ENCODE peak calls at places on chromosome 15, in five cellular contexts. H, J, A, O and F are unnamed samples.

GRCh38 chr15:32691316-32692032 is 26.3 kb upstream of the GREM1 start:
- DNase-seq in O (no peak), J (no peak), H (no peak), A (no peak), F (no peak)

GRCh38 chr15:62895905-62896316 is 146.6 kb upstream of the TPM1 start:
- DNase-seq in A (no peak), J (no peak), H (no peak), O (no peak), F (no peak)

GRCh38 chr15:100383302-100384107 is 41.7 kb upstream of the ADAMTS17 start:
- DNase-seq in O (peak; percentile 65), A (peak; percentile 30), H (peak; percentile 63), J (no peak), F (no peak)

GRCh38 chr15:87672309-87672897 is 584.1 kb downstream of the NTRK3 start:
- DNase-seq in J (no peak), O (no peak), H (no peak), A (peak; percentile 14), F (peak; percentile 27)

GRCh38 chr15:70375006-70375409 is 277.3 kb upstream of the TLE3 start:
- DNase-seq in J (peak; percentile 49), O (no peak), A (peak; percentile 28), H (peak; percentile 70), F (peak; percentile 55)

GRCh38 chr15:77096131-77096530 is 25.2 kb upstream of the TSPAN3 start:
- DNase-seq in H (no peak), A (no peak), J (no peak), O (no peak), F (no peak)

GRCh38 chr15:73374599-73374998 is 5.8 kb upstream of the HCN4 start:
- DNase-seq in O (no peak), J (peak; percentile 96), H (no peak), A (no peak), F (no peak)

GRCh38 chr15:76293361-76293760 is 17.9 kb downstream of the ETFA start:
- DNase-seq in O (no peak), A (no peak), H (no peak), J (no peak), F (no peak)

GRCh38 chr15:57969355-57969754 is 96.2 kb downstream of the ALDH1A2 start:
- DNase-seq in O (no peak), H (no peak), J (no peak), A (no peak), F (no peak)

GRCh38 chr15:48946088-48946839 is 17.5 kb downstream of the SHC4 start:
- DNase-seq in J (no peak), A (no peak), O (no peak), H (peak; percentile 51), F (no peak)

GRCh38 chr15:23472678-23473077 is 25.6 kb upstream of the GOLGA6L2 start:
- DNase-seq in A (no peak), O (no peak), H (no peak), J (no peak), F (no peak)

GRCh38 chr15:31265871-31266711 is 60.5 kb upstream of the KLF13 start:
- DNase-seq in A (peak; percentile 39), H (peak; percentile 98), J (peak; percentile 38), O (no peak), F (no peak)

GRCh38 chr15:63553388-63553791 is 43.8 kb upstream of the FBXL22 start:
- DNase-seq in O (peak; percentile 61), A (peak; percentile 69), J (peak; percentile 36), H (no peak), F (peak; percentile 22)

GRCh38 chr15:90948506-90948905 is 6.2 kb upstream of the RCCD1 start:
- DNase-seq in H (no peak), A (no peak), J (no peak), O (no peak), F (no peak)

GRCh38 chr15:55289573-55290360 is at the start of gene RAB27A:
- DNase-seq in O (peak; percentile 80), A (peak; percentile 79), J (peak; percentile 71), H (peak; percentile 82), F (peak; percentile 72)

GRCh38 chr15:27704939-27705514 is 394.1 kb downstream of the OCA2 start:
- DNase-seq in H (no peak), J (no peak), A (no peak), O (no peak), F (no peak)

GRCh38 chr15:65824941-65825544 is 33.0 kb upstream of the DENND4A start:
- DNase-seq in O (peak; percentile 46), A (peak; percentile 67), H (no peak), J (no peak), F (peak; percentile 46)

GRCh38 chr15:52546031-52546751 is 17.5 kb upstream of the MYO5A start:
- DNase-seq in O (no peak), J (no peak), A (no peak), H (no peak), F (no peak)

GRCh38 chr15:31379042-31379441 is 52.4 kb downstream of the KLF13 start:
- DNase-seq in J (no peak), O (no peak), H (no peak), A (no peak), F (no peak)

GRCh38 chr15:60120100-60120499 is 116.0 kb downstream of the FOXB1 start:
- DNase-seq in J (no peak), O (no peak), H (no peak), A (no peak), F (no peak)

GRCh38 chr15:67124111-67124510 is 58.7 kb downstream of the SMAD3 start:
- DNase-seq in J (no peak), O (no peak), H (no peak), A (no peak), F (no peak)

GRCh38 chr15:61064653-61065052 is 164.4 kb downstream of the RORA start:
- DNase-seq in H (no peak), A (no peak), J (no peak), O (peak; percentile 16), F (no peak)

GRCh38 chr15:69579950-69580618 is 127.5 kb downstream of the RPLP1 start:
- DNase-seq in H (no peak), O (no peak), J (no peak), A (no peak), F (no peak)

GRCh38 chr15:68818671-68819450 is 1.8 kb downstream of the ANP32A start:
- DNase-seq in J (peak; percentile 66), A (peak; percentile 51), O (peak; percentile 43), H (peak; percentile 93), F (peak; percentile 45)

GRCh38 chr15:74396445-74397238 is 29.2 kb upstream of the CYP11A1 start:
- DNase-seq in O (no peak), H (peak; percentile 86), J (no peak), A (no peak), F (no peak)

GRCh38 chr15:90871097-90871715 is 2.8 kb downstream of the FURIN start:
- DNase-seq in J (no peak), A (no peak), H (peak; percentile 62), O (no peak), F (peak; percentile 31)

GRCh38 chr15:48981941-48982340 is 18.2 kb upstream of the SHC4 start:
- DNase-seq in J (no peak), O (no peak), A (no peak), H (no peak), F (no peak)

GRCh38 chr15:98164573-98164972 is 204.1 kb downstream of the ARRDC4 start:
- DNase-seq in O (no peak), A (no peak), H (peak; percentile 54), J (no peak), F (no peak)

GRCh38 chr15:72389231-72389630 is 8.9 kb upstream of the TMEM202 start:
- DNase-seq in A (no peak), H (no peak), J (no peak), O (peak; percentile 50), F (no peak)

GRCh38 chr15:76565366-76565765 is 228.8 kb downstream of the ISL2 start:
- DNase-seq in J (no peak), O (no peak), H (no peak), A (no peak), F (no peak)

GRCh38 chr15:78906310-78906608 is 33.6 kb downstream of the MORF4L1 start:
- DNase-seq in H (no peak), A (peak; percentile 72), J (peak; percentile 66), O (peak; percentile 77), F (peak; percentile 67)
- TF ChIP-seq POLR2A in H (no peak), A (no peak), J (no peak), O (no peak), F (no peak)

GRCh38 chr15:35857812-35858211 is 311.8 kb upstream of the DPH6 start:
- DNase-seq in O (no peak), A (no peak), J (no peak), H (no peak), F (no peak)
- TF ChIP-seq POLR2A in O (no peak), A (no peak), J (no peak), H (no peak), F (no peak)

GRCh38 chr15:40325188-40325587 is 1.7 kb downstream of the INAFM2 start:
- DNase-seq in O (no peak), H (no peak), J (no peak), A (no peak), F (no peak)

GRCh38 chr15:40323953-40324937 is 753 bp downstream of the INAFM2 start:
- DNase-seq in J (no peak), O (peak; percentile 45), H (peak; percentile 52), A (no peak), F (no peak)

GRCh38 chr15:40322531-40323238 is 807 bp upstream of the INAFM2 start:
- DNase-seq in A (peak; percentile 20), J (no peak), O (peak; percentile 15), H (no peak), F (no peak)

GRCh38 chr15:40325700-40326099 is 2.2 kb downstream of the INAFM2 start:
- DNase-seq in O (no peak), H (no peak), A (no peak), J (no peak), F (no peak)

DNA sequence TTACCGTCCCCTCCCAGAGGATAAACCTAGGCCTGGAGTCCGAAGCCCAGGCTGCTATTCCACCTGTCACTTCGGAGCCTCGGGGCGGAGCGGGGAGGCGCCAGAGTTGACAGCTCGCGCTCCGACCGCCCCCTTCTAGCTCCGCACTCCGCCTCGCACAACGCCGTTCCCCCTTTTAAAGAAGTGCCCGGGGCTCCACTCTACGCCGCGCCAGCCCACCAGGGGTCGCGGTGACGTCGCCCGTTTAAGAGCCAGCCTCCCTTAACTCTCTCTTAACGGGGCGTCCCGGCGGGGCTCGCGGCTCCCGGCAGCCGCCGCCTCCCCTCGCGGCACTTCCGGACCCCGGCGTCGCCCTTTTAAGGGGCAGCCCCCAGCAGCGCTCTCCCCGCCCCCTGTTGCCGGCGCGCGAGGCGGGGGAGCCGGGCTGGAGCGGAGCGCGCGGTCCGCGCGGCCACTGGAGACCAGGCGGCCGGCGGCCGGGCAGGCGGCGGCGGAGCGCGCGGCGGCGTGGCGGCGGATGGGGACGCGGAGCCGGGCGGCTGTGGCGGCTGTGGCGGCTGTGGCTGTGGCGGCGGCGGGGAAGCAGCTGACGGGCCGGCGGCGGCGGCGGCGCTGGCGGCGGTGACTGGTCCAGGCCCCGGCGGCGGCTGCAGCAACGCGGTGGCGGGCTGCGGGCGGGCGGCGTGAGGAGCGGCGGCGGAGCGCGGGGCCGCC is at the start of gene INAFM2:
- DNase-seq in H (peak; percentile 98), J (peak; percentile 96), O (peak; percentile 86), A (peak; percentile 83), F (peak; percentile 92)
- TF ChIP-seq POLR2A in H (peak; percentile 69), J (no peak), O (peak; percentile 17), A (peak; percentile 43), F (peak; percentile 46)

GRCh38 chr15:28904541-28905303 is 18.9 kb downstream of the APBA2 start:
- DNase-seq in O (no peak), A (no peak), J (no peak), H (no peak), F (no peak)
- TF ChIP-seq POLR2A in O (no peak), A (no peak), J (no peak), H (no peak), F (no peak)